ENCODE peak calls at places on chromosomes 16 and 17, in nine cellular contexts. One of them, this sample, is unnamed.

GRCh38 chr17:76139801-76140660 is 1.0 kb downstream of the FOXJ1 start:
- DNase-seq in HFF-Myc: no peak
- DNase-seq in stimulated activated CD8-positive, alpha-beta memory T cell treated with anti-CD3 and anti-CD28 coated beads, Interleukin-4, amount 100 ng/mL, for 24 hours: peak
- DNase-seq in left ventricle myocardium superior: peak
- DNase-seq in endothelial cell: peak
- DNase-seq in fibroblast of mammary gland: peak
- DNase-seq in progenitor cell of endocrine pancreas: peak
- DNase-seq in upper lobe of right lung: peak
- DNase-seq in stimulated activated naive B cell treated with anti-CD40 and anti-IgM and Interleukin-4, amounts not matched to agents 10 μg/mL and 1 μg/mL and 100 μg/mL, for 72 hours: no peak
- DNase-seq in this sample: no peak

GRCh38 chr17:51154176-51154575 is 817 bp downstream of the NME1 start:
- DNase-seq in left ventricle myocardium superior: no peak
- DNase-seq in progenitor cell of endocrine pancreas: no peak
- DNase-seq in endothelial cell: no peak
- DNase-seq in HFF-Myc: no peak
- DNase-seq in fibroblast of mammary gland: peak
- DNase-seq in stimulated activated naive B cell treated with anti-CD40 and anti-IgM and Interleukin-4, amounts not matched to agents 10 μg/mL and 1 μg/mL and 100 μg/mL, for 72 hours: no peak
- DNase-seq in stimulated activated CD8-positive, alpha-beta memory T cell treated with anti-CD3 and anti-CD28 coated beads, Interleukin-4, amount 100 ng/mL, for 24 hours: no peak
- DNase-seq in upper lobe of right lung: no peak
- DNase-seq in this sample: no peak

GRCh38 chr17:37516131-37516561 is 26.5 kb downstream of the DUSP14 start:
- DNase-seq in fibroblast of mammary gland: no peak
- DNase-seq in endothelial cell: no peak
- DNase-seq in stimulated activated CD8-positive, alpha-beta memory T cell treated with anti-CD3 and anti-CD28 coated beads, Interleukin-4, amount 100 ng/mL, for 24 hours: no peak
- DNase-seq in HFF-Myc: no peak
- DNase-seq in stimulated activated naive B cell treated with anti-CD40 and anti-IgM and Interleukin-4, amounts not matched to agents 10 μg/mL and 1 μg/mL and 100 μg/mL, for 72 hours: no peak
- DNase-seq in upper lobe of right lung: no peak
- DNase-seq in left ventricle myocardium superior: no peak
- DNase-seq in progenitor cell of endocrine pancreas: no peak
- DNase-seq in this sample: no peak

GRCh38 chr16:86285938-86286921 is 224.1 kb upstream of the FOXF1 start:
- DNase-seq in stimulated activated naive B cell treated with anti-CD40 and anti-IgM and Interleukin-4, amounts not matched to agents 10 μg/mL and 1 μg/mL and 100 μg/mL, for 72 hours: no peak
- DNase-seq in stimulated activated CD8-positive, alpha-beta memory T cell treated with anti-CD3 and anti-CD28 coated beads, Interleukin-4, amount 100 ng/mL, for 24 hours: no peak
- DNase-seq in left ventricle myocardium superior: no peak
- DNase-seq in endothelial cell: no peak
- DNase-seq in progenitor cell of endocrine pancreas: no peak
- DNase-seq in upper lobe of right lung: no peak
- DNase-seq in HFF-Myc: no peak
- DNase-seq in fibroblast of mammary gland: peak
- DNase-seq in this sample: no peak

GRCh38 chr16:15975172-15975571 is 25.8 kb downstream of the ABCC1 start:
- DNase-seq in HFF-Myc: no peak
- DNase-seq in left ventricle myocardium superior: no peak
- DNase-seq in progenitor cell of endocrine pancreas: no peak
- DNase-seq in fibroblast of mammary gland: no peak
- DNase-seq in stimulated activated CD8-positive, alpha-beta memory T cell treated with anti-CD3 and anti-CD28 coated beads, Interleukin-4, amount 100 ng/mL, for 24 hours: no peak
- DNase-seq in stimulated activated naive B cell treated with anti-CD40 and anti-IgM and Interleukin-4, amounts not matched to agents 10 μg/mL and 1 μg/mL and 100 μg/mL, for 72 hours: no peak
- DNase-seq in upper lobe of right lung: no peak
- DNase-seq in endothelial cell: no peak
- DNase-seq in this sample: no peak

GRCh38 chr17:5583426-5584382 is 605 bp downstream of the NLRP1 start:
- DNase-seq in stimulated activated CD8-positive, alpha-beta memory T cell treated with anti-CD3 and anti-CD28 coated beads, Interleukin-4, amount 100 ng/mL, for 24 hours: no peak
- DNase-seq in upper lobe of right lung: no peak
- DNase-seq in fibroblast of mammary gland: peak
- DNase-seq in stimulated activated naive B cell treated with anti-CD40 and anti-IgM and Interleukin-4, amounts not matched to agents 10 μg/mL and 1 μg/mL and 100 μg/mL, for 72 hours: no peak
- DNase-seq in HFF-Myc: no peak
- DNase-seq in progenitor cell of endocrine pancreas: no peak
- DNase-seq in endothelial cell: no peak
- DNase-seq in left ventricle myocardium superior: peak
- DNase-seq in this sample: no peak

GRCh38 chr16:3961449-3961849 is 80.9 kb upstream of the CREBBP start:
- DNase-seq in stimulated activated naive B cell treated with anti-CD40 and anti-IgM and Interleukin-4, amounts not matched to agents 10 μg/mL and 1 μg/mL and 100 μg/mL, for 72 hours: no peak
- DNase-seq in left ventricle myocardium superior: no peak
- DNase-seq in endothelial cell: no peak
- DNase-seq in upper lobe of right lung: no peak
- DNase-seq in stimulated activated CD8-positive, alpha-beta memory T cell treated with anti-CD3 and anti-CD28 coated beads, Interleukin-4, amount 100 ng/mL, for 24 hours: no peak
- DNase-seq in progenitor cell of endocrine pancreas: no peak
- DNase-seq in HFF-Myc: no peak
- DNase-seq in fibroblast of mammary gland: peak
- DNase-seq in this sample: no peak

GRCh38 chr17:9968881-9969280 is 63.8 kb upstream of the RCVRN start:
- DNase-seq in HFF-Myc: no peak
- DNase-seq in left ventricle myocardium superior: no peak
- DNase-seq in stimulated activated CD8-positive, alpha-beta memory T cell treated with anti-CD3 and anti-CD28 coated beads, Interleukin-4, amount 100 ng/mL, for 24 hours: no peak
- DNase-seq in endothelial cell: no peak
- DNase-seq in stimulated activated naive B cell treated with anti-CD40 and anti-IgM and Interleukin-4, amounts not matched to agents 10 μg/mL and 1 μg/mL and 100 μg/mL, for 72 hours: no peak
- DNase-seq in upper lobe of right lung: no peak
- DNase-seq in fibroblast of mammary gland: peak
- DNase-seq in progenitor cell of endocrine pancreas: no peak
- DNase-seq in this sample: no peak

GRCh38 chr17:63634163-63634562 is 11.9 kb downstream of the MAP3K3 start:
- DNase-seq in upper lobe of right lung: no peak
- DNase-seq in left ventricle myocardium superior: no peak
- DNase-seq in stimulated activated CD8-positive, alpha-beta memory T cell treated with anti-CD3 and anti-CD28 coated beads, Interleukin-4, amount 100 ng/mL, for 24 hours: no peak
- DNase-seq in progenitor cell of endocrine pancreas: no peak
- DNase-seq in endothelial cell: peak
- DNase-seq in stimulated activated naive B cell treated with anti-CD40 and anti-IgM and Interleukin-4, amounts not matched to agents 10 μg/mL and 1 μg/mL and 100 μg/mL, for 72 hours: no peak
- DNase-seq in fibroblast of mammary gland: no peak
- DNase-seq in HFF-Myc: no peak
- DNase-seq in this sample: no peak

GRCh38 chr17:83181991-83182619 is 102.7 kb downstream of the METRNL start:
- DNase-seq in endothelial cell: no peak
- DNase-seq in left ventricle myocardium superior: no peak
- DNase-seq in stimulated activated naive B cell treated with anti-CD40 and anti-IgM and Interleukin-4, amounts not matched to agents 10 μg/mL and 1 μg/mL and 100 μg/mL, for 72 hours: no peak
- DNase-seq in fibroblast of mammary gland: no peak
- DNase-seq in HFF-Myc: no peak
- DNase-seq in upper lobe of right lung: no peak
- DNase-seq in stimulated activated CD8-positive, alpha-beta memory T cell treated with anti-CD3 and anti-CD28 coated beads, Interleukin-4, amount 100 ng/mL, for 24 hours: no peak
- DNase-seq in progenitor cell of endocrine pancreas: no peak
- DNase-seq in this sample: peak

GRCh38 chr17:50633683-50634082 is 998 bp upstream of the ABCC3 start:
- DNase-seq in endothelial cell: no peak
- DNase-seq in HFF-Myc: no peak
- DNase-seq in progenitor cell of endocrine pancreas: no peak
- DNase-seq in upper lobe of right lung: no peak
- DNase-seq in fibroblast of mammary gland: no peak
- DNase-seq in left ventricle myocardium superior: no peak
- DNase-seq in stimulated activated CD8-positive, alpha-beta memory T cell treated with anti-CD3 and anti-CD28 coated beads, Interleukin-4, amount 100 ng/mL, for 24 hours: no peak
- DNase-seq in stimulated activated naive B cell treated with anti-CD40 and anti-IgM and Interleukin-4, amounts not matched to agents 10 μg/mL and 1 μg/mL and 100 μg/mL, for 72 hours: no peak
- DNase-seq in this sample: no peak

GRCh38 chr16:11398136-11398535 is 52.9 kb downstream of the RMI2 start:
- DNase-seq in left ventricle myocardium superior: peak
- DNase-seq in stimulated activated CD8-positive, alpha-beta memory T cell treated with anti-CD3 and anti-CD28 coated beads, Interleukin-4, amount 100 ng/mL, for 24 hours: no peak
- DNase-seq in stimulated activated naive B cell treated with anti-CD40 and anti-IgM and Interleukin-4, amounts not matched to agents 10 μg/mL and 1 μg/mL and 100 μg/mL, for 72 hours: no peak
- DNase-seq in fibroblast of mammary gland: no peak
- DNase-seq in progenitor cell of endocrine pancreas: no peak
- DNase-seq in endothelial cell: no peak
- DNase-seq in HFF-Myc: no peak
- DNase-seq in upper lobe of right lung: no peak
- DNase-seq in this sample: no peak

GRCh38 chr17:59335685-59336084 is 4.2 kb downstream of the YPEL2 start:
- DNase-seq in left ventricle myocardium superior: no peak
- DNase-seq in progenitor cell of endocrine pancreas: no peak
- DNase-seq in stimulated activated CD8-positive, alpha-beta memory T cell treated with anti-CD3 and anti-CD28 coated beads, Interleukin-4, amount 100 ng/mL, for 24 hours: no peak
- DNase-seq in endothelial cell: no peak
- DNase-seq in fibroblast of mammary gland: no peak
- DNase-seq in HFF-Myc: no peak
- DNase-seq in stimulated activated naive B cell treated with anti-CD40 and anti-IgM and Interleukin-4, amounts not matched to agents 10 μg/mL and 1 μg/mL and 100 μg/mL, for 72 hours: no peak
- DNase-seq in upper lobe of right lung: no peak
- DNase-seq in this sample: no peak

GRCh38 chr16:26765087-26765486 is 301.6 kb upstream of the C16orf82 start:
- DNase-seq in endothelial cell: peak
- DNase-seq in fibroblast of mammary gland: peak
- DNase-seq in progenitor cell of endocrine pancreas: no peak
- DNase-seq in left ventricle myocardium superior: no peak
- DNase-seq in stimulated activated CD8-positive, alpha-beta memory T cell treated with anti-CD3 and anti-CD28 coated beads, Interleukin-4, amount 100 ng/mL, for 24 hours: no peak
- DNase-seq in upper lobe of right lung: no peak
- DNase-seq in stimulated activated naive B cell treated with anti-CD40 and anti-IgM and Interleukin-4, amounts not matched to agents 10 μg/mL and 1 μg/mL and 100 μg/mL, for 72 hours: no peak
- DNase-seq in HFF-Myc: no peak
- DNase-seq in this sample: no peak

GRCh38 chr17:77145635-77146632 is 5.2 kb downstream of the SEC14L1 start:
- DNase-seq in left ventricle myocardium superior: peak
- DNase-seq in endothelial cell: no peak
- DNase-seq in stimulated activated CD8-positive, alpha-beta memory T cell treated with anti-CD3 and anti-CD28 coated beads, Interleukin-4, amount 100 ng/mL, for 24 hours: no peak
- DNase-seq in fibroblast of mammary gland: peak
- DNase-seq in upper lobe of right lung: peak
- DNase-seq in progenitor cell of endocrine pancreas: no peak
- DNase-seq in HFF-Myc: peak
- DNase-seq in stimulated activated naive B cell treated with anti-CD40 and anti-IgM and Interleukin-4, amounts not matched to agents 10 μg/mL and 1 μg/mL and 100 μg/mL, for 72 hours: no peak
- DNase-seq in this sample: peak

GRCh38 chr16:30005341-30006094 is 5.3 kb downstream of the DOC2A start:
- DNase-seq in stimulated activated CD8-positive, alpha-beta memory T cell treated with anti-CD3 and anti-CD28 coated beads, Interleukin-4, amount 100 ng/mL, for 24 hours: no peak
- DNase-seq in fibroblast of mammary gland: peak
- DNase-seq in progenitor cell of endocrine pancreas: no peak
- DNase-seq in upper lobe of right lung: no peak
- DNase-seq in HFF-Myc: no peak
- DNase-seq in endothelial cell: peak
- DNase-seq in stimulated activated naive B cell treated with anti-CD40 and anti-IgM and Interleukin-4, amounts not matched to agents 10 μg/mL and 1 μg/mL and 100 μg/mL, for 72 hours: no peak
- DNase-seq in left ventricle myocardium superior: peak
- DNase-seq in this sample: no peak

GRCh38 chr16:49921791-49922456 is 66.0 kb upstream of the ZNF423 start:
- DNase-seq in HFF-Myc: peak
- DNase-seq in fibroblast of mammary gland: peak
- DNase-seq in stimulated activated naive B cell treated with anti-CD40 and anti-IgM and Interleukin-4, amounts not matched to agents 10 μg/mL and 1 μg/mL and 100 μg/mL, for 72 hours: peak
- DNase-seq in progenitor cell of endocrine pancreas: peak
- DNase-seq in upper lobe of right lung: no peak
- DNase-seq in stimulated activated CD8-positive, alpha-beta memory T cell treated with anti-CD3 and anti-CD28 coated beads, Interleukin-4, amount 100 ng/mL, for 24 hours: peak
- DNase-seq in left ventricle myocardium superior: peak
- DNase-seq in endothelial cell: peak
- DNase-seq in this sample: peak

GRCh38 chr16:12057276-12057675 is 80.7 kb downstream of the SNX29 start:
- DNase-seq in progenitor cell of endocrine pancreas: no peak
- DNase-seq in upper lobe of right lung: peak
- DNase-seq in stimulated activated naive B cell treated with anti-CD40 and anti-IgM and Interleukin-4, amounts not matched to agents 10 μg/mL and 1 μg/mL and 100 μg/mL, for 72 hours: no peak
- DNase-seq in HFF-Myc: no peak
- DNase-seq in left ventricle myocardium superior: no peak
- DNase-seq in stimulated activated CD8-positive, alpha-beta memory T cell treated with anti-CD3 and anti-CD28 coated beads, Interleukin-4, amount 100 ng/mL, for 24 hours: no peak
- DNase-seq in fibroblast of mammary gland: peak
- DNase-seq in endothelial cell: no peak
- DNase-seq in this sample: no peak

GRCh38 chr17:64499805-64500486 is 3.1 kb upstream of the POLG2 start:
- DNase-seq in stimulated activated CD8-positive, alpha-beta memory T cell treated with anti-CD3 and anti-CD28 coated beads, Interleukin-4, amount 100 ng/mL, for 24 hours: no peak
- DNase-seq in left ventricle myocardium superior: no peak
- DNase-seq in endothelial cell: no peak
- DNase-seq in stimulated activated naive B cell treated with anti-CD40 and anti-IgM and Interleukin-4, amounts not matched to agents 10 μg/mL and 1 μg/mL and 100 μg/mL, for 72 hours: no peak
- DNase-seq in HFF-Myc: no peak
- DNase-seq in fibroblast of mammary gland: peak
- DNase-seq in upper lobe of right lung: no peak
- DNase-seq in progenitor cell of endocrine pancreas: no peak
- DNase-seq in this sample: no peak

GRCh38 chr17:40331743-40332641 is 23.0 kb downstream of the RARA start:
- DNase-seq in progenitor cell of endocrine pancreas: no peak
- DNase-seq in HFF-Myc: no peak
- DNase-seq in stimulated activated CD8-positive, alpha-beta memory T cell treated with anti-CD3 and anti-CD28 coated beads, Interleukin-4, amount 100 ng/mL, for 24 hours: no peak
- DNase-seq in left ventricle myocardium superior: peak
- DNase-seq in upper lobe of right lung: peak
- DNase-seq in endothelial cell: no peak
- DNase-seq in stimulated activated naive B cell treated with anti-CD40 and anti-IgM and Interleukin-4, amounts not matched to agents 10 μg/mL and 1 μg/mL and 100 μg/mL, for 72 hours: no peak
- DNase-seq in fibroblast of mammary gland: peak
- DNase-seq in this sample: peak

GRCh38 chr16:3835089-3835602 is 45.4 kb downstream of the CREBBP start:
- DNase-seq in stimulated activated CD8-positive, alpha-beta memory T cell treated with anti-CD3 and anti-CD28 coated beads, Interleukin-4, amount 100 ng/mL, for 24 hours: no peak
- DNase-seq in fibroblast of mammary gland: no peak
- DNase-seq in left ventricle myocardium superior: no peak
- DNase-seq in progenitor cell of endocrine pancreas: no peak
- DNase-seq in stimulated activated naive B cell treated with anti-CD40 and anti-IgM and Interleukin-4, amounts not matched to agents 10 μg/mL and 1 μg/mL and 100 μg/mL, for 72 hours: no peak
- DNase-seq in endothelial cell: no peak
- DNase-seq in HFF-Myc: no peak
- DNase-seq in upper lobe of right lung: no peak
- DNase-seq in this sample: no peak

GRCh38 chr17:15038656-15039055 is 226.5 kb downstream of the PMP22 start:
- DNase-seq in upper lobe of right lung: no peak
- DNase-seq in stimulated activated CD8-positive, alpha-beta memory T cell treated with anti-CD3 and anti-CD28 coated beads, Interleukin-4, amount 100 ng/mL, for 24 hours: no peak
- DNase-seq in HFF-Myc: peak
- DNase-seq in fibroblast of mammary gland: peak
- DNase-seq in left ventricle myocardium superior: no peak
- DNase-seq in progenitor cell of endocrine pancreas: no peak
- DNase-seq in stimulated activated naive B cell treated with anti-CD40 and anti-IgM and Interleukin-4, amounts not matched to agents 10 μg/mL and 1 μg/mL and 100 μg/mL, for 72 hours: no peak
- DNase-seq in endothelial cell: no peak
- DNase-seq in this sample: no peak

GRCh38 chr17:63945851-63946439 is 13.8 kb upstream of the CD79B start:
- DNase-seq in upper lobe of right lung: no peak
- DNase-seq in HFF-Myc: no peak
- DNase-seq in left ventricle myocardium superior: no peak
- DNase-seq in fibroblast of mammary gland: no peak
- DNase-seq in stimulated activated CD8-positive, alpha-beta memory T cell treated with anti-CD3 and anti-CD28 coated beads, Interleukin-4, amount 100 ng/mL, for 24 hours: no peak
- DNase-seq in endothelial cell: no peak
- DNase-seq in stimulated activated naive B cell treated with anti-CD40 and anti-IgM and Interleukin-4, amounts not matched to agents 10 μg/mL and 1 μg/mL and 100 μg/mL, for 72 hours: peak
- DNase-seq in progenitor cell of endocrine pancreas: no peak
- DNase-seq in this sample: no peak

GRCh38 chr16:79560923-79561322 is 39.6 kb downstream of the MAF start:
- DNase-seq in fibroblast of mammary gland: no peak
- DNase-seq in endothelial cell: no peak
- DNase-seq in progenitor cell of endocrine pancreas: no peak
- DNase-seq in stimulated activated CD8-positive, alpha-beta memory T cell treated with anti-CD3 and anti-CD28 coated beads, Interleukin-4, amount 100 ng/mL, for 24 hours: no peak
- DNase-seq in left ventricle myocardium superior: no peak
- DNase-seq in stimulated activated naive B cell treated with anti-CD40 and anti-IgM and Interleukin-4, amounts not matched to agents 10 μg/mL and 1 μg/mL and 100 μg/mL, for 72 hours: no peak
- DNase-seq in HFF-Myc: no peak
- DNase-seq in upper lobe of right lung: no peak
- DNase-seq in this sample: no peak

GRCh38 chr16:67215690-67216089 is 11.2 kb upstream of the TMEM208 start:
- DNase-seq in fibroblast of mammary gland: no peak
- DNase-seq in left ventricle myocardium superior: no peak
- DNase-seq in HFF-Myc: no peak
- DNase-seq in stimulated activated CD8-positive, alpha-beta memory T cell treated with anti-CD3 and anti-CD28 coated beads, Interleukin-4, amount 100 ng/mL, for 24 hours: no peak
- DNase-seq in progenitor cell of endocrine pancreas: no peak
- DNase-seq in upper lobe of right lung: no peak
- DNase-seq in stimulated activated naive B cell treated with anti-CD40 and anti-IgM and Interleukin-4, amounts not matched to agents 10 μg/mL and 1 μg/mL and 100 μg/mL, for 72 hours: no peak
- DNase-seq in endothelial cell: no peak
- DNase-seq in this sample: no peak

GRCh38 chr16:22665048-22665797 is 148.7 kb upstream of the HS3ST2 start:
- DNase-seq in stimulated activated naive B cell treated with anti-CD40 and anti-IgM and Interleukin-4, amounts not matched to agents 10 μg/mL and 1 μg/mL and 100 μg/mL, for 72 hours: no peak
- DNase-seq in stimulated activated CD8-positive, alpha-beta memory T cell treated with anti-CD3 and anti-CD28 coated beads, Interleukin-4, amount 100 ng/mL, for 24 hours: no peak
- DNase-seq in upper lobe of right lung: no peak
- DNase-seq in fibroblast of mammary gland: no peak
- DNase-seq in progenitor cell of endocrine pancreas: no peak
- DNase-seq in left ventricle myocardium superior: no peak
- DNase-seq in HFF-Myc: no peak
- DNase-seq in endothelial cell: no peak
- DNase-seq in this sample: no peak

GRCh38 chr17:69608808-69609494 is 194.5 kb downstream of the MAP2K6 start:
- DNase-seq in endothelial cell: no peak
- DNase-seq in stimulated activated CD8-positive, alpha-beta memory T cell treated with anti-CD3 and anti-CD28 coated beads, Interleukin-4, amount 100 ng/mL, for 24 hours: no peak
- DNase-seq in fibroblast of mammary gland: peak
- DNase-seq in left ventricle myocardium superior: no peak
- DNase-seq in HFF-Myc: peak
- DNase-seq in progenitor cell of endocrine pancreas: no peak
- DNase-seq in stimulated activated naive B cell treated with anti-CD40 and anti-IgM and Interleukin-4, amounts not matched to agents 10 μg/mL and 1 μg/mL and 100 μg/mL, for 72 hours: no peak
- DNase-seq in upper lobe of right lung: no peak
- DNase-seq in this sample: peak

This sample was measured in mucosa of gallbladder.